ENCODE peak calls at places on chromosomes 3 and 15, in nine cellular contexts. One of them, this sample, is unnamed.

GRCh38 chr3:61768284-61769012 is 207.1 kb downstream of the PTPRG start:
- DNase-seq in NCI-H1092: no peak
- DNase-seq in HT1080: peak; percentile 22
- DNase-seq in activated gamma-delta T cell treated with Interleukin-2 at 50 U/mL for 16 hours: no peak
- DNase-seq in kidney tubule cell: peak; percentile 53
- DNase-seq in NCI-H748 treated with DMSO at 0.1 percent for 48 hours: no peak
- DNase-seq in pancreas: no peak
- DNase-seq in HTR-8/SVneo: no peak
- DNase-seq in GM12892: no peak
- DNase-seq in this sample: no peak

GRCh38 chr3:63333815-63334214 is 55.7 kb downstream of the SYNPR start:
- DNase-seq in NCI-H1092: no peak
- DNase-seq in HT1080: no peak
- DNase-seq in activated gamma-delta T cell treated with Interleukin-2 at 50 U/mL for 16 hours: no peak
- DNase-seq in kidney tubule cell: peak; percentile 21
- DNase-seq in NCI-H748 treated with DMSO at 0.1 percent for 48 hours: no peak
- DNase-seq in pancreas: no peak
- DNase-seq in HTR-8/SVneo: no peak
- DNase-seq in GM12892: no peak
- DNase-seq in this sample: no peak

GRCh38 chr3:130820976-130821375 is 72.9 kb upstream of the ATP2C1 start:
- DNase-seq in NCI-H1092: no peak
- DNase-seq in HT1080: peak; percentile 92
- DNase-seq in activated gamma-delta T cell treated with Interleukin-2 at 50 U/mL for 16 hours: no peak
- DNase-seq in kidney tubule cell: peak; percentile 80
- DNase-seq in NCI-H748 treated with DMSO at 0.1 percent for 48 hours: no peak
- DNase-seq in pancreas: peak; percentile 12
- DNase-seq in HTR-8/SVneo: peak; percentile 14
- DNase-seq in GM12892: no peak
- DNase-seq in this sample: no peak

GRCh38 chr3:72131899-72132298 is 347.0 kb upstream of the PROK2 start:
- DNase-seq in NCI-H1092: no peak
- DNase-seq in HT1080: no peak
- DNase-seq in activated gamma-delta T cell treated with Interleukin-2 at 50 U/mL for 16 hours: no peak
- DNase-seq in kidney tubule cell: no peak
- DNase-seq in NCI-H748 treated with DMSO at 0.1 percent for 48 hours: no peak
- DNase-seq in pancreas: no peak
- DNase-seq in HTR-8/SVneo: no peak
- DNase-seq in GM12892: no peak
- DNase-seq in this sample: no peak

GRCh38 chr3:43872901-43873300 is 182.2 kb downstream of the ABHD5 start:
- DNase-seq in NCI-H1092: no peak
- DNase-seq in HT1080: peak; percentile 92
- DNase-seq in activated gamma-delta T cell treated with Interleukin-2 at 50 U/mL for 16 hours: no peak
- DNase-seq in kidney tubule cell: peak; percentile 48
- DNase-seq in NCI-H748 treated with DMSO at 0.1 percent for 48 hours: no peak
- DNase-seq in pancreas: no peak
- DNase-seq in HTR-8/SVneo: peak; percentile 11
- DNase-seq in GM12892: no peak
- DNase-seq in this sample: no peak

GRCh38 chr3:143737065-143737464 is 111.2 kb downstream of the SLC9A9 start:
- DNase-seq in NCI-H1092: no peak
- DNase-seq in HT1080: no peak
- DNase-seq in activated gamma-delta T cell treated with Interleukin-2 at 50 U/mL for 16 hours: no peak
- DNase-seq in kidney tubule cell: peak; percentile 13
- DNase-seq in NCI-H748 treated with DMSO at 0.1 percent for 48 hours: no peak
- DNase-seq in pancreas: no peak
- DNase-seq in HTR-8/SVneo: no peak
- DNase-seq in GM12892: no peak
- DNase-seq in this sample: no peak

GRCh38 chr15:46091860-46092450 is 457.1 kb downstream of the SQOR start:
- DNase-seq in NCI-H1092: peak; percentile 35
- DNase-seq in HT1080: peak; percentile 63
- DNase-seq in activated gamma-delta T cell treated with Interleukin-2 at 50 U/mL for 16 hours: no peak
- DNase-seq in kidney tubule cell: peak; percentile 45
- DNase-seq in NCI-H748 treated with DMSO at 0.1 percent for 48 hours: peak; percentile 60
- DNase-seq in pancreas: peak; percentile 17
- DNase-seq in HTR-8/SVneo: peak; percentile 11
- DNase-seq in GM12892: no peak
- DNase-seq in this sample: no peak

GRCh38 chr3:37956353-37957184 is 34.0 kb upstream of the VILL start:
- DNase-seq in NCI-H1092: no peak
- DNase-seq in HT1080: no peak
- DNase-seq in activated gamma-delta T cell treated with Interleukin-2 at 50 U/mL for 16 hours: no peak
- DNase-seq in kidney tubule cell: no peak
- DNase-seq in NCI-H748 treated with DMSO at 0.1 percent for 48 hours: no peak
- DNase-seq in pancreas: no peak
- DNase-seq in HTR-8/SVneo: no peak
- DNase-seq in GM12892: no peak
- DNase-seq in this sample: no peak

GRCh38 chr3:49924683-49925082 is 4.9 kb downstream of the MON1A start:
- DNase-seq in NCI-H1092: no peak
- DNase-seq in HT1080: peak; percentile 90
- DNase-seq in activated gamma-delta T cell treated with Interleukin-2 at 50 U/mL for 16 hours: no peak
- DNase-seq in kidney tubule cell: peak; percentile 69
- DNase-seq in NCI-H748 treated with DMSO at 0.1 percent for 48 hours: no peak
- DNase-seq in pancreas: no peak
- DNase-seq in HTR-8/SVneo: peak; percentile 64
- DNase-seq in GM12892: no peak
- DNase-seq in this sample: no peak

GRCh38 chr15:72203507-72203837 is 5.9 kb upstream of the GRAMD2A start:
- DNase-seq in NCI-H1092: peak; percentile 73
- DNase-seq in HT1080: peak; percentile 77
- DNase-seq in activated gamma-delta T cell treated with Interleukin-2 at 50 U/mL for 16 hours: no peak
- DNase-seq in kidney tubule cell: peak; percentile 95
- DNase-seq in NCI-H748 treated with DMSO at 0.1 percent for 48 hours: no peak
- DNase-seq in pancreas: no peak
- DNase-seq in HTR-8/SVneo: no peak
- DNase-seq in GM12892: no peak
- DNase-seq in this sample: no peak

GRCh38 chr3:157445897-157446296 is 9.2 kb downstream of the PTX3 start:
- DNase-seq in NCI-H1092: no peak
- DNase-seq in HT1080: no peak
- DNase-seq in activated gamma-delta T cell treated with Interleukin-2 at 50 U/mL for 16 hours: no peak
- DNase-seq in kidney tubule cell: no peak
- DNase-seq in NCI-H748 treated with DMSO at 0.1 percent for 48 hours: no peak
- DNase-seq in pancreas: no peak
- DNase-seq in HTR-8/SVneo: no peak
- DNase-seq in GM12892: no peak
- DNase-seq in this sample: no peak

GRCh38 chr3:32780071-32780734 is 37.6 kb upstream of the TRIM71 start:
- DNase-seq in NCI-H1092: no peak
- DNase-seq in HT1080: no peak
- DNase-seq in activated gamma-delta T cell treated with Interleukin-2 at 50 U/mL for 16 hours: no peak
- DNase-seq in kidney tubule cell: no peak
- DNase-seq in NCI-H748 treated with DMSO at 0.1 percent for 48 hours: no peak
- DNase-seq in pancreas: no peak
- DNase-seq in HTR-8/SVneo: no peak
- DNase-seq in GM12892: no peak
- DNase-seq in this sample: no peak

GRCh38 chr15:62782100-62782791 is 260.3 kb upstream of the TPM1 start:
- DNase-seq in NCI-H1092: peak; percentile 30
- DNase-seq in HT1080: peak; percentile 75
- DNase-seq in activated gamma-delta T cell treated with Interleukin-2 at 50 U/mL for 16 hours: no peak
- DNase-seq in kidney tubule cell: peak; percentile 92
- DNase-seq in NCI-H748 treated with DMSO at 0.1 percent for 48 hours: peak; percentile 4
- DNase-seq in pancreas: peak; percentile 85
- DNase-seq in HTR-8/SVneo: peak; percentile 72
- DNase-seq in GM12892: no peak
- DNase-seq in this sample: no peak

GRCh38 chr3:25448750-25449684 is 21.0 kb downstream of the RARB start:
- DNase-seq in NCI-H1092: peak; percentile 13
- DNase-seq in HT1080: peak; percentile 18
- DNase-seq in activated gamma-delta T cell treated with Interleukin-2 at 50 U/mL for 16 hours: no peak
- DNase-seq in kidney tubule cell: peak; percentile 69
- DNase-seq in NCI-H748 treated with DMSO at 0.1 percent for 48 hours: no peak
- DNase-seq in pancreas: peak; percentile 57
- DNase-seq in HTR-8/SVneo: peak; percentile 21
- DNase-seq in GM12892: no peak
- DNase-seq in this sample: no peak

GRCh38 chr3:160180581-160181216 is 44.5 kb upstream of the C3orf80 start:
- DNase-seq in NCI-H1092: no peak
- DNase-seq in HT1080: peak; percentile 40
- DNase-seq in activated gamma-delta T cell treated with Interleukin-2 at 50 U/mL for 16 hours: no peak
- DNase-seq in kidney tubule cell: no peak
- DNase-seq in NCI-H748 treated with DMSO at 0.1 percent for 48 hours: no peak
- DNase-seq in pancreas: no peak
- DNase-seq in HTR-8/SVneo: peak; percentile 51
- DNase-seq in GM12892: no peak
- DNase-seq in this sample: no peak

GRCh38 chr3:117558681-117559080 is 849.1 kb downstream of the TUSC7 start:
- DNase-seq in NCI-H1092: no peak
- DNase-seq in HT1080: no peak
- DNase-seq in activated gamma-delta T cell treated with Interleukin-2 at 50 U/mL for 16 hours: no peak
- DNase-seq in kidney tubule cell: no peak
- DNase-seq in NCI-H748 treated with DMSO at 0.1 percent for 48 hours: no peak
- DNase-seq in pancreas: no peak
- DNase-seq in HTR-8/SVneo: no peak
- DNase-seq in GM12892: no peak
- DNase-seq in this sample: no peak

GRCh38 chr3:186665484-186666188 is at the start of gene HRG:
- DNase-seq in NCI-H1092: no peak
- DNase-seq in HT1080: no peak
- DNase-seq in activated gamma-delta T cell treated with Interleukin-2 at 50 U/mL for 16 hours: no peak
- DNase-seq in kidney tubule cell: no peak
- DNase-seq in NCI-H748 treated with DMSO at 0.1 percent for 48 hours: no peak
- DNase-seq in pancreas: no peak
- DNase-seq in HTR-8/SVneo: no peak
- DNase-seq in GM12892: no peak
- DNase-seq in this sample: no peak

GRCh38 chr15:45635191-45635638 is 386 bp downstream of the SQOR start:
- DNase-seq in NCI-H1092: no peak
- DNase-seq in HT1080: no peak
- DNase-seq in activated gamma-delta T cell treated with Interleukin-2 at 50 U/mL for 16 hours: peak; percentile 72
- DNase-seq in kidney tubule cell: peak; percentile 73
- DNase-seq in NCI-H748 treated with DMSO at 0.1 percent for 48 hours: no peak
- DNase-seq in pancreas: peak; percentile 69
- DNase-seq in HTR-8/SVneo: no peak
- DNase-seq in GM12892: peak; percentile 33
- DNase-seq in this sample: no peak